ENCODE peak calls at places on chromosomes 5 and 9, in four cellular contexts. I, J, H and V are unnamed samples.

GRCh38 chr5:173051746-173052145 is 4.4 kb upstream of the CREBRF start:
- DNase-seq in J (no peak), I (no peak), H (no peak), V (no peak)

GRCh38 chr5:65828507-65828906 is 97.9 kb upstream of the ERBIN start:
- DNase-seq in H (no peak), I (no peak), J (no peak), V (no peak)

GRCh38 chr5:124745367-124746251 is 830 bp downstream of the ZNF608 start:
- DNase-seq in H (no peak), J (no peak), I (no peak), V (no peak)

GRCh38 chr9:130172858-130173461 is 756 bp downstream of the NCS1 start:
- DNase-seq in H (no peak), J (no peak), I (no peak), V (peak; percentile 38)

GRCh38 chr5:170303564-170303963 is 6.0 kb upstream of the LCP2 start:
- DNase-seq in H (no peak), I (no peak), J (no peak), V (no peak)

GRCh38 chr9:83639266-83639665 is 16.3 kb downstream of the IDNK start:
- DNase-seq in J (no peak), H (no peak), I (no peak), V (no peak)

GRCh38 chr9:126440938-126441337 is 114.3 kb downstream of the MVB12B start:
- DNase-seq in I (no peak), J (no peak), H (no peak), V (no peak)

GRCh38 chr9:128259156-128259555 is 16.7 kb downstream of the GOLGA2 start:
- DNase-seq in H (peak; percentile 64), J (no peak), I (peak; percentile 44), V (no peak)

GRCh38 chr5:143893638-143894037 is 81.7 kb downstream of the HMHB1 start:
- DNase-seq in H (no peak), I (no peak), J (no peak), V (no peak)

DNA sequence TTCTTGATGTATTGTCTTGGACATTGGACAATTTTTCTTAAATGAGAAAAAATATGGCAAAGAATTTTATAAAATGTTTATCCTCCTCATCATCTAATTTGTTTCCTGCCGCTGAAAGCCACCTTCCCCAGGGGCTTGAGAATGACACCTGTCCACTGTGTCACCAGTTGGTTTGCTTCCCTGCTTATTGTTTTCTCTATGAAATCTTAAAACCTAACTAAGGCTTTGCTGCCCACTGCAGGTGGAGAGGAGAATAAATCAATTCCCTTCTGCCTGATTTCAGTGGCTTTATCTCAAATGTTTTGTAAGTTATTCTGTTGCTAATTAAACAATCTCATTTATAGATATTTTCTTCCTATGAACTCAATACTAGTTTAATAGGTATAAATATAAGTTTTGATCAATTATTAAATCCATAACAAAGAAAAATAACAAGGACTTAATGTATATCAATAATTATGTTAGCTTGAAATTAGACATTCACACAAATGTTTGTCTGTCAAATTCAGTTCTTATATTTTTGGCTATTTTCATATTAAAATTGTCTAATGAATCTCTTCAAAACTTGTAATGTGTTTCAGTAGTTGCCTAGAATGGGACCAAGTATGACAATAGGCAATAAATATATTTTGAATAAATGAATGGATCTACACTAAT is 822.5 kb downstream of the PTPRD start:
- DNase-seq in H (peak; percentile 26), I (peak; percentile 13), J (peak; percentile 45), V (peak; percentile 7)
- TF ChIP-seq ELF4 in H (no peak), I (no peak), J (no peak), V (no peak)

GRCh38 chr9:120917989-120918630 is 8.5 kb downstream of the TRAF1 start:
- DNase-seq in J (no peak), H (no peak), I (no peak), V (no peak)

GRCh38 chr9:120919639-120920494 is 6.7 kb downstream of the TRAF1 start:
- DNase-seq in J (no peak), I (no peak), H (no peak), V (no peak)

GRCh38 chr9:120917285-120917684 is 9.3 kb downstream of the TRAF1 start:
- DNase-seq in J (no peak), H (no peak), I (no peak), V (no peak)

GRCh38 chr9:120920495-120921178 is 6.0 kb downstream of the TRAF1 start:
- DNase-seq in H (no peak), J (no peak), I (no peak), V (no peak)

DNA sequence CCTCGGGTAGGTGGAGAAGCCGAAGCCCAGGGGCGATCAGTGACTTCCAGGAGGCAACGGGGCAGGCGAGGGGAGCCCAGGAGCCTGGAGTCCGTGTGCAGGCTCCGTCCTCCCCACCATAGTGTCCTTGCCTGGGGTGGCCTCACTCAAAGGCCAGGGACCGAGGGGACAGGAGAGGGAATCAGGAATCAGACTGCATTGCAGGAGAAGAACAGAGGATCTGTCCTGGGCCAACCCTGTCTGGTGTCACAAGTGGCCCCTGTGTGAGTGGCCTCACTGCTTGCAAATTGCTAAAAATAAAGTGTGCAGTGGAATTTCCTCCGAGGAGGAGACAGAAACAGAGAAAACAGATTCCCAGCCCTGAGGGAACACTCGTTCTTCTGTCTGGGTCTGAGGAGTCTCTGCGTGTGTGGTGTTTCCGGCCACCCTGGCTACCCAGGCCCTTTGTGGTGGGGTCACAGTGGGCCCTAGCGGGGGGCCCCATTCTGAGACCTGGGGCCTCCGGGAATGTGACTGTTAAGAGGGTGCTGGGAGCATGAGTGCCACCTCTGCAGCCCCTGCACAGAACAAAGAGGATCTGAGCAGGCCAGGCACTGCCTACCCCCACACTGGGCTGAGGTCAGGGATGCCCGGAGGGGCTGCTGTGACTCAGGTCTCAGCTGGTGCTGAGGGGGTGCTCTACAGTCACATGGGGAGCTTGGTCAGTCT is 7.5 kb downstream of the TRAF1 start:
- DNase-seq in I (no peak), H (no peak), J (no peak), V (no peak)
- TF ChIP-seq ELF4 in I (no peak), H (no peak), J (no peak), V (no peak)

GRCh38 chr5:133801955-133802751 is 166.3 kb downstream of the C5orf15 start:
- DNase-seq in I (no peak), H (no peak), J (no peak), V (no peak)
- TF ChIP-seq ELF4 in I (no peak), H (no peak), J (no peak), V (no peak)

GRCh38 chr9:135240871-135241311 is 153.4 kb downstream of the OLFM1 start:
- DNase-seq in H (no peak), I (no peak), J (no peak), V (no peak)
- TF ChIP-seq ELF4 in H (no peak), I (no peak), J (no peak), V (no peak)

DNA sequence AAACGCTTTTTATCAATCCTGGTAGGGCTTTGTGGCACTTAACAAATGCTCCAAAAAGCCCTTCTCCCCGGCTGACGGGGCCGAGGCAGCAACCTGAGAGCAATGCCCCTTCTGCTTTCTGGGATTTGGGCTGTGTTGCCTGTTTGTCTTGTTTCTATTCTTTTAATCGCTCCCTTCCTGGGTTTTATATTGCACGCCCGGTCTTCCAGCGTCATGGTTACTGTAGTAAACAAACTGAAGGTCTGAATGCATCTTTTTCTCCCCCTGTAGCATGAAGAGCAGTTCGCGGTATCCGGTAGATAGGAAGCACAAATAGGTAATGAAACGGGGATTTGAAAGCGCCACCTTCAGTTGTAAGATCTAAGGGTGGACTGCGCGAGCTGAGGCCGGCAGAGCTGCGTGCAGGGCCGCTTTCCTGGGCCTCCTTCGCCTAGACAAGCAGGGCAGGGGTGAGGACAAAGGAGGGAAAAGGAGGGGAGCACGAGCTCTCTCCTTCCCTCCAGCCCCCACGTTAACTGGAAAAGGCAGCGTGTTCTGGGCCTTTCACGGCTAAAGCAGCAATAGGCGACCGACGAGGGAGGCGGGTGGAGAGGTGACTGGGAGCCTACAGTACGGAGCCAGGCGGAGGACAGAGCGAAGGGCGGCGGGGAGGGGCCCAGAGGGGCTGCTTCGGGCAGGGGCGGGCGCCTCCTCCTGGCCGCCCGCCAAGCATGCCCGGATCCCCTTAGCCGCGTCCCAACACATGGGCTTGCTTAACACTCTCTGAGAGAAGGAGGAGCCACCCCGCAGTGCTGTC is 49.3 kb upstream of the ZNF366 start:
- DNase-seq in J (peak; percentile 43), H (peak; percentile 87), I (no peak), V (no peak)
- TF ChIP-seq ELF4 in J (no peak), H (no peak), I (no peak), V (no peak)

GRCh38 chr5:116583085-116583766 is 8.6 kb upstream of the SEMA6A start:
- DNase-seq in H (no peak), J (no peak), I (no peak), V (no peak)
- TF ChIP-seq ELF4 in H (no peak), J (no peak), I (no peak), V (no peak)

DNA sequence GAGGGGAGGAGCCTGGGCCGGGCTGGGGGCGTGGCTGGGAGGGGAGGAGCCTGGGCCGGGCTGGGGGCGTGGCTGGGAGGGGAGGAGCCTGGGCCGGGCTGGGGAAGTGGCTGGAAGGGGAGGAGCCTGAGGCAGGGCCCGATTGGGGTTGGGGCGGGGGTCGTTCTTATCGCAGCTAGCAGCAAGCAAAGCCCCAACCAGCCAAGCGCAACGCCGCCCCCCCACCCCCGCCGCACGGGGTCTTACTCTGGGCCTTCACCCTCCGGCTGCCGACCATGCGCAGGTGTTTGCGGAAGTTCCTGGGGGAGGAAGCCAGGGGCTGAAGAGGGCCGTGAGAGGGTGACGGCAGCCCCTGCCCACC is 5.0 kb downstream of the NSMF start:
- DNase-seq in I (peak; percentile 70), H (peak; percentile 81), J (no peak), V (peak; percentile 66)
- TF ChIP-seq ELF4 in I (no peak), H (no peak), J (no peak), V (no peak)

GRCh38 chr5:165622864-165623536 is 2117.6 kb downstream of the MAT2B start:
- DNase-seq in H (no peak), I (no peak), J (no peak), V (no peak)
- TF ChIP-seq ELF4 in H (no peak), I (no peak), J (no peak), V (no peak)

GRCh38 chr5:108481355-108481931 is 99.5 kb upstream of the FBXL17 start:
- DNase-seq in H (no peak), I (peak; percentile 53), J (peak; percentile 20), V (peak; percentile 39)
- TF ChIP-seq ELF4 in H (no peak), I (no peak), J (no peak), V (no peak)

GRCh38 chr9:16268037-16269010 is 602.1 kb downstream of the BNC2 start:
- DNase-seq in I (no peak), H (no peak), J (no peak), V (no peak)
- TF ChIP-seq ELF4 in I (no peak), H (no peak), J (no peak), V (no peak)